ENCODE peak calls at places on chromosome 19, in seven cellular contexts. One of them, this sample, is unnamed.

GRCh38 chr19:19157808-19158207 is 12.3 kb downstream of the MEF2B start:
- DNase-seq in HEK293T: no peak
- DNase-seq in myocyte: no peak
- DNase-seq in cardiac fibroblast: no peak
- DNase-seq in DMS153: no peak
- DNase-seq in activated T-cell treated with anti-CD3 and anti-CD28 coated beads, Interleukin-2, amount 50 U/mL, for 72 hours: no peak
- DNase-seq in HFFc6: no peak
- DNase-seq in this sample: no peak

GRCh38 chr19:48466571-48467325 is 2.4 kb upstream of the CYTH2 start:
- DNase-seq in HFFc6: peak
- DNase-seq in HEK293T: no peak
- DNase-seq in myocyte: peak
- DNase-seq in DMS153: no peak
- DNase-seq in cardiac fibroblast: peak
- DNase-seq in activated T-cell treated with anti-CD3 and anti-CD28 coated beads, Interleukin-2, amount 50 U/mL, for 72 hours: no peak
- DNase-seq in this sample: no peak

GRCh38 chr19:633068-633785 is at the start of gene POLRMT:
- DNase-seq in HEK293T: peak
- DNase-seq in DMS153: peak
- DNase-seq in myocyte: peak
- DNase-seq in HFFc6: peak
- DNase-seq in activated T-cell treated with anti-CD3 and anti-CD28 coated beads, Interleukin-2, amount 50 U/mL, for 72 hours: peak
- DNase-seq in cardiac fibroblast: peak
- DNase-seq in this sample: peak

GRCh38 chr19:49823472-49823871 is 5.4 kb downstream of the MED25 start:
- DNase-seq in HEK293T: no peak
- DNase-seq in DMS153: peak
- DNase-seq in cardiac fibroblast: no peak
- DNase-seq in HFFc6: no peak
- DNase-seq in myocyte: no peak
- DNase-seq in activated T-cell treated with anti-CD3 and anti-CD28 coated beads, Interleukin-2, amount 50 U/mL, for 72 hours: no peak
- DNase-seq in this sample: no peak

GRCh38 chr19:58497634-58498170 is 14.1 kb downstream of the SLC27A5 start:
- DNase-seq in cardiac fibroblast: no peak
- DNase-seq in HEK293T: no peak
- DNase-seq in myocyte: no peak
- DNase-seq in activated T-cell treated with anti-CD3 and anti-CD28 coated beads, Interleukin-2, amount 50 U/mL, for 72 hours: no peak
- DNase-seq in HFFc6: no peak
- DNase-seq in DMS153: no peak
- DNase-seq in this sample: no peak

GRCh38 chr19:49690656-49691242 is at the start of gene CPT1C:
- DNase-seq in myocyte: peak
- DNase-seq in cardiac fibroblast: peak
- DNase-seq in DMS153: peak
- DNase-seq in HFFc6: peak
- DNase-seq in HEK293T: no peak
- DNase-seq in activated T-cell treated with anti-CD3 and anti-CD28 coated beads, Interleukin-2, amount 50 U/mL, for 72 hours: peak
- DNase-seq in this sample: peak

GRCh38 chr19:5536337-5536894 is 31.3 kb downstream of the TINCR start:
- DNase-seq in DMS153: peak
- DNase-seq in cardiac fibroblast: peak
- DNase-seq in activated T-cell treated with anti-CD3 and anti-CD28 coated beads, Interleukin-2, amount 50 U/mL, for 72 hours: no peak
- DNase-seq in HFFc6: peak
- DNase-seq in HEK293T: peak
- DNase-seq in myocyte: peak
- DNase-seq in this sample: no peak

GRCh38 chr19:35389192-35389861 is 18.5 kb downstream of the GPR42 start:
- DNase-seq in activated T-cell treated with anti-CD3 and anti-CD28 coated beads, Interleukin-2, amount 50 U/mL, for 72 hours: no peak
- DNase-seq in HFFc6: no peak
- DNase-seq in cardiac fibroblast: no peak
- DNase-seq in DMS153: no peak
- DNase-seq in HEK293T: no peak
- DNase-seq in myocyte: no peak
- DNase-seq in this sample: no peak

GRCh38 chr19:18606281-18607221 is at the start of gene CRLF1:
- DNase-seq in activated T-cell treated with anti-CD3 and anti-CD28 coated beads, Interleukin-2, amount 50 U/mL, for 72 hours: no peak
- DNase-seq in HEK293T: peak
- DNase-seq in myocyte: no peak
- DNase-seq in cardiac fibroblast: no peak
- DNase-seq in HFFc6: no peak
- DNase-seq in DMS153: no peak
- DNase-seq in this sample: no peak

GRCh38 chr19:48608798-48609263 is 2.3 kb downstream of the SPACA4 start:
- DNase-seq in HEK293T: peak
- DNase-seq in myocyte: peak
- DNase-seq in HFFc6: no peak
- DNase-seq in cardiac fibroblast: peak
- DNase-seq in DMS153: no peak
- DNase-seq in activated T-cell treated with anti-CD3 and anti-CD28 coated beads, Interleukin-2, amount 50 U/mL, for 72 hours: peak
- DNase-seq in this sample: peak

GRCh38 chr19:12139309-12139708 is 841 bp downstream of the ZNF20 start:
- DNase-seq in HEK293T: no peak
- DNase-seq in DMS153: no peak
- DNase-seq in cardiac fibroblast: no peak
- DNase-seq in myocyte: peak
- DNase-seq in activated T-cell treated with anti-CD3 and anti-CD28 coated beads, Interleukin-2, amount 50 U/mL, for 72 hours: no peak
- DNase-seq in HFFc6: no peak
- DNase-seq in this sample: no peak

GRCh38 chr19:18424122-18424889 is 5.1 kb downstream of the SSBP4 start:
- DNase-seq in cardiac fibroblast: no peak
- DNase-seq in myocyte: no peak
- DNase-seq in DMS153: no peak
- DNase-seq in HEK293T: no peak
- DNase-seq in HFFc6: no peak
- DNase-seq in activated T-cell treated with anti-CD3 and anti-CD28 coated beads, Interleukin-2, amount 50 U/mL, for 72 hours: no peak
- DNase-seq in this sample: no peak

GRCh38 chr19:33905473-33905936 is 108.8 kb downstream of the KCTD15 start:
- DNase-seq in cardiac fibroblast: peak
- DNase-seq in activated T-cell treated with anti-CD3 and anti-CD28 coated beads, Interleukin-2, amount 50 U/mL, for 72 hours: no peak
- DNase-seq in HFFc6: no peak
- DNase-seq in myocyte: no peak
- DNase-seq in HEK293T: no peak
- DNase-seq in DMS153: no peak
- DNase-seq in this sample: no peak

GRCh38 chr19:56162258-56162657 is 13.6 kb upstream of the GALP start:
- DNase-seq in myocyte: no peak
- DNase-seq in cardiac fibroblast: peak
- DNase-seq in DMS153: no peak
- DNase-seq in activated T-cell treated with anti-CD3 and anti-CD28 coated beads, Interleukin-2, amount 50 U/mL, for 72 hours: peak
- DNase-seq in HFFc6: no peak
- DNase-seq in HEK293T: no peak
- DNase-seq in this sample: peak

GRCh38 chr19:49596407-49596806 is 5.4 kb downstream of the PRR12 start:
- DNase-seq in DMS153: no peak
- DNase-seq in cardiac fibroblast: no peak
- DNase-seq in HEK293T: no peak
- DNase-seq in HFFc6: no peak
- DNase-seq in myocyte: no peak
- DNase-seq in activated T-cell treated with anti-CD3 and anti-CD28 coated beads, Interleukin-2, amount 50 U/mL, for 72 hours: no peak
- DNase-seq in this sample: no peak